ENCODE peak calls at places on chromosomes 4 and X, in seven cellular contexts. E is GM06990, R is psoas muscle, N is mucosa of descending colon, Q is upper lobe of right lung, C is hepatocyte, B is right atrium auricular region. H is an unnamed sample.

GRCh38 chr4:151676301-151676700 is 84.5 kb downstream of the GATB start:
- DNase-seq in E (no peak), R (no peak), N (no peak), Q (no peak), C (no peak), B (no peak), H (peak)

GRCh38 chrX:41526925-41527324 is 79.8 kb downstream of the NYX start:
- DNase-seq in E (no peak), R (no peak), N (no peak), Q (no peak), C (no peak), B (no peak), H (peak)

GRCh38 chr4:87717276-87718031 is 67.4 kb downstream of the DMP1 start:
- DNase-seq in E (no peak), R (no peak), N (no peak), Q (no peak), C (no peak), B (no peak), H (no peak)

GRCh38 chrX:136906921-136907510 is 26.5 kb upstream of the RBMX start:
- DNase-seq in E (no peak), R (no peak), N (no peak), Q (no peak), C (no peak), B (no peak), H (no peak)

GRCh38 chr4:137981277-137981676 is 260.9 kb downstream of the SLC7A11 start:
- DNase-seq in E (no peak), R (no peak), N (no peak), Q (no peak), C (no peak), B (no peak), H (no peak)

GRCh38 chr4:175536852-175537453 is 275.1 kb downstream of the GPM6A start:
- DNase-seq in E (peak), R (no peak), N (no peak), Q (no peak), C (peak), B (no peak), H (peak)

GRCh38 chrX:77451041-77451440 is 3.9 kb downstream of the FGF16 start:
- DNase-seq in E (no peak), R (no peak), N (no peak), Q (no peak), C (no peak), B (no peak), H (no peak)

GRCh38 chrX:34487364-34487763 is 169.7 kb downstream of the TMEM47 start:
- DNase-seq in E (no peak), R (no peak), N (no peak), Q (no peak), C (no peak), B (no peak), H (no peak)

GRCh38 chrX:101415180-101416130 is 7.4 kb downstream of the HNRNPH2 start:
- DNase-seq in E (peak), R (no peak), N (no peak), Q (no peak), C (peak), B (no peak), H (peak)

GRCh38 chrX:1468250-1468772 is 15.6 kb upstream of the ASMTL start:
- DNase-seq in E (peak), R (peak), N (peak), Q (peak), C (no peak), B (peak), H (peak)

GRCh38 chr4:174503079-174503724 is 19.1 kb downstream of the HPGD start:
- DNase-seq in E (no peak), R (no peak), N (no peak), Q (no peak), C (no peak), B (no peak), H (no peak)

GRCh38 chr4:12633058-12633651 is 851.0 kb downstream of the RAB28 start:
- DNase-seq in E (peak), R (peak), N (peak), Q (peak), C (peak), B (peak), H (peak)

GRCh38 chr4:139419388-139419914 is 34.5 kb upstream of the RAB33B start:
- DNase-seq in E (peak), R (no peak), N (no peak), Q (no peak), C (peak), B (peak), H (peak)

GRCh38 chrX:1657367-1658082 is 42.7 kb downstream of the ASMT start:
- DNase-seq in E (peak), R (no peak), N (peak), Q (no peak), C (no peak), B (no peak), H (no peak)

GRCh38 chr4:25308761-25309160 is 3.8 kb upstream of the ZCCHC4 start:
- DNase-seq in E (no peak), R (no peak), N (no peak), Q (no peak), C (no peak), B (no peak), H (no peak)

GRCh38 chrX:18887177-18887820 is 96.6 kb downstream of the PHKA2 start:
- DNase-seq in E (no peak), R (peak), N (peak), Q (peak), C (no peak), B (peak), H (no peak)

GRCh38 chr4:74931386-74931785 is 1.5 kb upstream of the PARM1 start:
- DNase-seq in E (no peak), R (no peak), N (no peak), Q (no peak), C (no peak), B (no peak), H (no peak)
- H3K4me3 ChIP-seq in E (no peak), R (no peak), N (no peak), Q (no peak), C (no peak), B (no peak), H (no peak)

GRCh38 chr4:73944061-73944875 is 37.6 kb downstream of the PF4 start:
- DNase-seq in E (no peak), R (no peak), N (peak), Q (peak), C (peak), B (no peak), H (no peak)
- H3K4me3 ChIP-seq in E (no peak), R (peak), N (no peak), Q (peak), C (peak), B (peak), H (peak)

GRCh38 chr4:53902786-53903185 is 161.6 kb downstream of the CHIC2 start:
- DNase-seq in E (no peak), R (no peak), N (no peak), Q (no peak), C (no peak), B (no peak), H (no peak)

GRCh38 chr4:53905935-53906377 is 158.4 kb downstream of the CHIC2 start:
- DNase-seq in E (peak), R (peak), N (no peak), Q (no peak), C (peak), B (no peak), H (no peak)

GRCh38 chr4:53906786-53907185 is 157.6 kb downstream of the CHIC2 start:
- DNase-seq in E (no peak), R (no peak), N (no peak), Q (no peak), C (no peak), B (no peak), H (no peak)

GRCh38 chr4:53907772-53908171 is 156.6 kb downstream of the CHIC2 start:
- DNase-seq in E (no peak), R (no peak), N (no peak), Q (no peak), C (no peak), B (no peak), H (no peak)

DNA sequence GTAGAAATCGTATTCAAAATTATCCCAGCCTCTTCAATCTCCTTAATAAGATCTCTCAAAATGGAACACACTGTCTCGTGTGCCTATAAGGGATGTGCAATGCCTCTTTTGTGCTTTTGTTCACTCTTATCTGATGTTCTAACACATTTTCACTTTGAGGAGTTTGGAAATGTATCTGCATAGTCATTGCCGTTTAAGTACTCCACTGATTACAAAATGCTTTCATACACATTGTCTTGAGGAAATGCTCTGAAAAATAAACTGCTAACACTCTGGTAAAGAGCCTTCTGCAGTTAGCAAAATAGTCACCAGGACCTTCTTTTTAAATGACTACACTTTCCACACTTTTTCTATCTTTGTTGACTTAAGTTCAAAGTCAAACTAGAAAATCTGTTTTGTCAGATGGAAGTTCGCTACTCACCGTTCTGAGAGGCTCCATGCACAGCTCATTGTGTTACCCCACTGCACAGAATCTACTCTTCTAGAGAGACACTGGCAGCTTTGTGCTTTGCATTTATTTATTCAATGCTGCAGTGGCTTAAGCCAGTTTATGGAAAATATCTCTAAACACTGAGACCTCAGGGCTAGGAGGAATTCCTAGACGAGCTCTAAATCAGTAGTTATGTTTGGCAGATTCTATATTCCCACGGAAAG is 159.0 kb downstream of the CHIC2 start:
- DNase-seq in E (no peak), R (no peak), N (no peak), Q (no peak), C (peak), B (no peak), H (no peak)
- H3K4me3 ChIP-seq in E (no peak), R (peak), N (no peak), Q (no peak), C (no peak), B (no peak), H (no peak)

GRCh38 chrX:134025986-134026731 is 40.8 kb upstream of the GPC3 start:
- DNase-seq in E (no peak), R (no peak), N (no peak), Q (no peak), C (no peak), B (no peak), H (no peak)
- H3K4me3 ChIP-seq in E (no peak), R (peak), N (no peak), Q (no peak), C (no peak), B (no peak), H (no peak)

GRCh38 chr4:187666634-187667033 is 328.9 kb upstream of the ZFP42 start:
- DNase-seq in E (no peak), R (no peak), N (no peak), Q (no peak), C (peak), B (no peak), H (no peak)
- H3K4me3 ChIP-seq in E (no peak), R (no peak), N (no peak), Q (no peak), C (no peak), B (no peak), H (no peak)

DNA sequence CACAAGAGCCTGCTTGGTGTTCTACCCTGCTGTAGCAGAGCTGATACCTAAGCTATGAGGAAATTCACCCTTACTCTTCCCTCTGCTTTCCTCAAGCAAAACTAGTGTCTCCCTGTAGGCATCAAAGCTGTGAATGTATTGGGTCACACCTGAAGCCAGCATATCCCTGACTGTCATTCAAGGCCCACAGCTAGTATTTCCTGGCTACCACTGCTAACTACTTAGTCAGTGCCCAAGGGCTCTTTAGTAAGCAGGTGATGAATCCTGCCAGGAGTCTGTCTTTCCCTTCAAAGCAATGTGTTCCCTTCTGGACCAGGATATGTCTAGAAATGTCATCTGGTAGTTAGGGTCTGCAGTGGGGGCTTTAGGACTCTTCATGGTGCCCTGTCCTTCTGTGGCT is 125.7 kb downstream of the RPA4 start:
- DNase-seq in E (no peak), R (no peak), N (no peak), Q (no peak), C (no peak), B (no peak), H (no peak)
- H3K4me3 ChIP-seq in E (no peak), R (no peak), N (no peak), Q (no peak), C (no peak), B (no peak), H (no peak)

GRCh38 chr4:114815760-114816159 is 217.2 kb downstream of the UGT8 start:
- DNase-seq in E (no peak), R (no peak), N (no peak), Q (no peak), C (peak), B (no peak), H (no peak)
- H3K4me3 ChIP-seq in E (no peak), R (no peak), N (no peak), Q (no peak), C (no peak), B (no peak), H (no peak)

GRCh38 chr4:113471141-113471860 is 290.2 kb downstream of the CAMK2D start:
- DNase-seq in E (no peak), R (no peak), N (no peak), Q (no peak), C (no peak), B (no peak), H (no peak)

GRCh38 chr4:113469023-113469390 is 292.5 kb downstream of the CAMK2D start:
- DNase-seq in E (no peak), R (no peak), N (no peak), Q (no peak), C (no peak), B (no peak), H (no peak)

GRCh38 chr4:113469926-113470325 is 291.6 kb downstream of the CAMK2D start:
- DNase-seq in E (no peak), R (no peak), N (no peak), Q (no peak), C (peak), B (no peak), H (no peak)

GRCh38 chr4:113468165-113469022 is 293.1 kb downstream of the CAMK2D start:
- DNase-seq in E (no peak), R (peak), N (no peak), Q (peak), C (peak), B (peak), H (peak)

DNA sequence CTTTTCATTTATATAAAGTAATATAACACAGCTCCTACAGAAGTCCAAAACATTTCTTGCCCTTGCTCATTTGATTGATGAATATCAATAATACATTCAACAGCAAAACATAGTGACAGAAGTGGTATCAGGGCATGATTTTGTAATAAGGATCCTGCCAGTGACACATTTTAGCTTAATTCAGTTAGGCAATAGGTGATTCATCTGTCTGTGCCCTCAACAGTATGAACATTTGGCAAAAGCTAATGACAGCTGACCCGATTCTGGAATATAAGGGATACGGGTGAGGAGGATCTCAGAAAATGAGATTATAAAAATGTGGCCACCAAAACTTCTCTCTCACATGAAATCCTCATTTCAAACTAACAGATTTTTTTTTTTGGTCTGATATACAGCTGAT is 294.0 kb downstream of the CAMK2D start:
- DNase-seq in E (no peak), R (no peak), N (no peak), Q (no peak), C (no peak), B (no peak), H (no peak)
- H3K4me3 ChIP-seq in E (no peak), R (peak), N (no peak), Q (no peak), C (no peak), B (no peak), H (no peak)

DNA sequence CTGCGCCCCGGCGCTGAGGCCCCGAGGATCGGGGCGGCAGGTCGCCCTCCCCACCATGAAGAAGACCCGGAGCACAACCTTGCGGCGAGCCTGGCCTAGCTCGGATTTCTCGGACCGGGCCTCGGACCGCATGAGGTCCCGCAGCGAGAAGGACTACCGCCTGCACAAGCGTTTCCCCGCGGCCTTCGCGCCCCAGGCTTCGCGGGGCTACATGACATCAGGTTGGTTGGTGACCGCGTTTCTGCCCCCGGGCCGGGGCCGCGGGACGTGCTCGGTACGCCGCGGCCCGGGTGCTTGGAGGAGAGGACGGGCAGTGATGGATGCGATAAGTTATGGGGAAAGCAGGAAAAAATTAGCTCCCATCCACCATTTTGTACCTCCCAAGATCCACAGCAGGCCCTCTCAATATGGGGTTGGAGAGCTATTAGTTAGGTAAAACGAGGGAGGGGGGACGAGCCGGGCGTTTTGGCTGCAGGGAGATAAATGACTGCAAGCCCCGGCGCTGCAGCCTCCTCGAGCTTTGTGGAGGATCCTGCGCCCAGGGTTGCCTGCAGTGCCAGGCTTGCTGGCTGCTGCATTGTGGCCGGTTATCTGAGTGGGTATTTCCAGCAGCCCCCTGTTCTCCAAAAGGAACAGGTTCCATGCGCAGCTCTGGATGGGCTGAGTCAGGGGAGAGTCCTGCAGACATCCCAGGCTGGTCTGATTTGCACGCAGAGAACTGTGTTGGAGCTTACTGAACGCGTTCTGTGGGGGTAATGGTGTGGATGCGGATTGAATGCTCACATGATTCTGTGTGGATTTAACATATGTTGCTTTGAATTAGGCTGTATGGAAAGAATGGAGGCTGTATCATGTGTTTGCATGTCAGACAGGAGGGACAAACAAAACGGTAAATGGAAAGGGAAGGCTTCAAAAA is 1.9 kb downstream of the STOX2 start:
- DNase-seq in E (peak), R (no peak), N (no peak), Q (peak), C (peak), B (no peak), H (no peak)
- H3K4me3 ChIP-seq in E (no peak), R (peak), N (peak), Q (peak), C (peak), B (peak), H (no peak)

H was measured in AG09309.